ENCODE peak calls at places on chromosomes 13 and 19, in seven cellular contexts. K is T-helper 17 cell; C is kidney glomerular epithelial cell; N is stimulated activated CD4-positive, alpha-beta T cell treated with anti-CD3 and anti-CD28 coated beads, Interleukin-2, amount 100 ng/mL, for 48 hours; E is esophagus squamous epithelium; B is naive thymus-derived CD8-positive, alpha-beta T cell; M is activated gamma-delta T cell. R is an unnamed sample.

GRCh38 chr19:17183271-17183757 is 31.8 kb upstream of the USE1 start:
- DNase-seq in C (no peak), B (no peak), K (no peak), E (no peak), N (peak), M (no peak), R (no peak)

GRCh38 chr13:26502826-26503225 is 54.7 kb upstream of the WASF3 start:
- DNase-seq in M (no peak), K (no peak), B (no peak), C (no peak), E (no peak), N (peak), R (peak)

GRCh38 chr13:109569938-109570711 is 216.3 kb downstream of the IRS2 start:
- DNase-seq in E (no peak), B (peak), K (no peak), C (no peak), N (peak), M (no peak), R (no peak)

GRCh38 chr19:50778906-50779430 is 8.7 kb downstream of the GPR32 start:
- DNase-seq in M (no peak), B (no peak), K (no peak), E (no peak), C (no peak), N (no peak), R (no peak)

GRCh38 chr19:45574526-45574925 is 10.1 kb downstream of the OPA3 start:
- DNase-seq in E (no peak), N (no peak), K (no peak), C (no peak), B (no peak), M (no peak), R (no peak)

GRCh38 chr19:37251308-37252229 is 33.6 kb downstream of the ZNF383 start:
- DNase-seq in N (peak), E (no peak), K (peak), B (peak), M (no peak), C (peak), R (peak)

GRCh38 chr19:20660473-20660872 is 898 bp downstream of the ZNF626 start:
- DNase-seq in N (no peak), B (no peak), K (no peak), M (no peak), E (no peak), C (no peak), R (no peak)

GRCh38 chr19:11381535-11382369 is 2.4 kb downstream of the EPOR start:
- DNase-seq in M (peak), K (peak), E (peak), C (peak), B (peak), N (peak), R (peak)

GRCh38 chr13:81017525-81018152 is 676.7 kb upstream of the SPRY2 start:
- DNase-seq in M (no peak), C (peak), N (no peak), K (no peak), B (no peak), E (no peak), R (peak)